ENCODE peak calls at places on chromosomes 5 and 9, in ten cellular contexts. T, D, Y, X, C, H, S, A, M and U are unnamed samples. For H3K9me3, the result is how much of the 10 kb centered on the place peaks cover.

GRCh38 chr9:77965445-77965844 is 66.2 kb downstream of the GNAQ start:
- DNase-seq in T (no peak), D (no peak), Y (no peak), X (no peak), C (no peak), H (no peak), S (no peak), A (no peak), M (no peak), U (no peak)

GRCh38 chr5:10982616-10983015 is 221.6 kb upstream of the DAP start:
- DNase-seq in T (no peak), D (no peak), Y (no peak), X (no peak), C (no peak), H (no peak), S (no peak), A (no peak), M (no peak), U (no peak)

GRCh38 chr9:16449331-16449730 is 421.1 kb downstream of the BNC2 start:
- DNase-seq in T (no peak), D (no peak), Y (peak), X (no peak), C (no peak), H (no peak), S (no peak), A (no peak), M (no peak), U (no peak)

GRCh38 chr5:115072266-115073056 is 97.2 kb downstream of the TRIM36 start:
- DNase-seq in T (no peak), D (no peak), Y (no peak), X (no peak), C (no peak), H (no peak), S (no peak), A (no peak), M (no peak), U (no peak)

GRCh38 chr9:124661184-124661755 is 109.8 kb downstream of the NR6A1 start:
- DNase-seq in T (no peak), D (no peak), Y (peak), X (no peak), C (no peak), H (no peak), S (no peak), A (no peak), M (no peak), U (no peak)

GRCh38 chr5:135069895-135070657 is 36.0 kb upstream of the PITX1 start:
- DNase-seq in T (no peak), D (no peak), Y (no peak), X (no peak), C (peak), H (no peak), S (no peak), A (peak), M (no peak), U (no peak)

GRCh38 chr9:80842976-80843506 is 846.3 kb downstream of the TLE1 start:
- DNase-seq in T (no peak), D (no peak), Y (no peak), X (no peak), C (no peak), H (no peak), S (no peak), A (no peak), M (no peak), U (no peak)

GRCh38 chr9:116152390-116152789 is 1.2 kb upstream of the PAPPA start:
- DNase-seq in T (no peak), D (no peak), Y (peak), X (no peak), C (no peak), H (no peak), S (no peak), A (no peak), M (no peak), U (no peak)

GRCh38 chr9:114718801-114719221 is 36.8 kb upstream of the TEX48 start:
- DNase-seq in T (no peak), D (no peak), Y (no peak), X (no peak), C (peak), H (no peak), S (no peak), A (no peak), M (no peak), U (no peak)

GRCh38 chr5:58635416-58635815 is 52.5 kb downstream of the RAB3C start:
- DNase-seq in T (no peak), D (no peak), Y (no peak), X (no peak), C (no peak), H (no peak), S (no peak), A (no peak), M (no peak), U (no peak)

GRCh38 chr5:135139397-135140134 is 105.5 kb upstream of the PITX1 start:
- DNase-seq in T (no peak), D (no peak), Y (no peak), X (no peak), C (no peak), H (no peak), S (no peak), A (peak), M (no peak), U (no peak)

GRCh38 chr5:35618791-35619190 is 1.1 kb downstream of the SPEF2 start:
- DNase-seq in T (no peak), D (no peak), Y (no peak), X (no peak), C (no peak), H (no peak), S (no peak), A (no peak), M (no peak), U (no peak)

GRCh38 chr5:141747152-141747640 is 65.2 kb upstream of the ARAP3 start:
- DNase-seq in T (peak), D (peak), Y (peak), X (peak), C (peak), H (peak), S (peak), A (peak), M (peak), U (peak)

GRCh38 chr9:124381073-124381945 is 33.9 kb downstream of the PSMB7 start:
- DNase-seq in T (no peak), D (no peak), Y (no peak), X (no peak), C (no peak), H (no peak), S (no peak), A (no peak), M (no peak), U (no peak)

GRCh38 chr9:126371007-126371870 is 44.6 kb downstream of the MVB12B start:
- DNase-seq in T (no peak), D (no peak), Y (no peak), X (no peak), C (no peak), H (no peak), S (no peak), A (no peak), M (no peak), U (no peak)

GRCh38 chr5:131436081-131436480 is 172.2 kb downstream of the CDC42SE2 start:
- DNase-seq in T (no peak), D (no peak), Y (no peak), X (no peak), C (no peak), H (no peak), S (no peak), A (no peak), M (no peak), U (peak)

GRCh38 chr5:126801174-126801991 is 24.4 kb downstream of the LMNB1 start:
- DNase-seq in T (no peak), D (no peak), Y (no peak), X (no peak), C (no peak), H (no peak), S (no peak), A (no peak), M (no peak), U (no peak)

GRCh38 chr5:126805108-126805507 is 28.2 kb downstream of the LMNB1 start:
- DNase-seq in T (no peak), D (no peak), Y (no peak), X (no peak), C (no peak), H (no peak), S (no peak), A (no peak), M (no peak), U (no peak)

GRCh38 chr5:126799780-126800179 is 22.8 kb downstream of the LMNB1 start:
- DNase-seq in T (no peak), D (no peak), Y (no peak), X (no peak), C (no peak), H (no peak), S (no peak), A (no peak), M (no peak), U (no peak)

GRCh38 chr5:126801992-126802294 is 25.0 kb downstream of the LMNB1 start:
- DNase-seq in T (no peak), D (no peak), Y (no peak), X (no peak), C (no peak), H (no peak), S (no peak), A (no peak), M (no peak), U (no peak)
- TF ChIP-seq CTCF in T (peak), D (peak), Y (peak), X (peak), C (peak), H (peak), S (peak), A (peak), M (peak), U (no peak)

DNA sequence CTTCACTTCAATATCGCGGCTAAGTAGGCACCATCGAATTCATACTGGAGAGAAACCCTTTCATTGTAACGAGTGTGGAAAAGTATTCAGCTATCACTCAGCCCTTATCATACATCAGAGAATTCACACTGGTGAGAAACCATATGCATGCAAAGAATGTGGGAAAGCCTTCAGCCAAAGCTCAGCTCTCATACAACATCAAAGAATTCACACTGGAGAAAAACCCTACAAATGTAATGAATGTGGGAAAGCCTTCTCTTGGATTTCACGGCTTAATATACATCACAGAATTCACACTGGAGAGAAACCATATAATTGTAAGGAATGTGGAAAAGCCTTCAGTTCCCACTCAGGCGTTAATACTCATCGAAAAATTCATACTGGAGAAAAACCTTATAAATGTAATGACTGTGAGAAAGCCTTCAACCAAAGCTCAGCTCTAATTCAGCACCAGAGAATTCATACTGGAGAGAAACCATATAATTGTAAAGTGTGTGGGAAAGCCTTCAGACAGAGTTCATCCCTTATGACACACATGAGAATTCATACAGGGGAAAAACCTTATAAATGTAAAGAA is 9.5 kb downstream of the ZNF879 start:
- DNase-seq in T (no peak), D (no peak), Y (no peak), X (no peak), C (no peak), H (no peak), S (no peak), A (no peak), M (no peak), U (no peak)
- H3K9me3 ChIP-seq in T (half or more), D (half or more), Y (under half), X (half or more), C (half or more), H (half or more), S (half or more), A (half or more), M (half or more), U (under half)

GRCh38 chr9:127973169-127974001 is 7.4 kb downstream of the EEIG1 start:
- DNase-seq in T (peak), D (peak), Y (no peak), X (peak), C (no peak), H (no peak), S (no peak), A (no peak), M (peak), U (peak)
- TF ChIP-seq CTCF in T (peak), D (peak), Y (no peak), X (peak), C (no peak), H (no peak), S (no peak), A (no peak), M (no peak), U (peak)

GRCh38 chr5:45862763-45863162 is 166.6 kb upstream of the HCN1 start:
- DNase-seq in T (no peak), D (no peak), Y (no peak), X (no peak), C (no peak), H (no peak), S (no peak), A (no peak), M (no peak), U (no peak)
- H3K9me3 ChIP-seq in T (under half), D (under half), Y (under half), X (under half), C (under half), H (under half), S (under half), A (under half), M (under half), U (under half)